ENCODE peak calls at places on chromosomes 13 and 19, in eight cellular contexts. C is activated CD8-positive, alpha-beta T cell treated with anti-CD3 and anti-CD28 coated beads, Interleukin-2, amount 10 ng/mL, durations not matched to agents 7 days and 5 days; A is AG08395; U is SK-N-MC; D is AG08396; K is activated T-cell treated with anti-CD3 and anti-CD28 coated beads, Interleukin-2, amount 50 U/mL, for 72 hours; R is astrocyte of the hippocampus; Y is cardiac fibroblast. W is an unnamed sample.

GRCh38 chr13:113425931-113426590 is 27.2 kb downstream of the ADPRHL1 start:
- DNase-seq in C (no peak), K (no peak), A (no peak), U (no peak), R (no peak), Y (no peak), D (no peak), W (peak)

GRCh38 chr13:87089391-87089790 is 581.8 kb upstream of the SLITRK5 start:
- DNase-seq in K (no peak), A (peak), R (peak), Y (peak), U (peak), C (no peak), D (peak), W (no peak)

GRCh38 chr13:24223341-24224231 is 63.1 kb downstream of the SPATA13 start:
- DNase-seq in C (no peak), R (no peak), Y (no peak), U (no peak), D (no peak), K (no peak), A (no peak), W (no peak)

GRCh38 chr13:110642291-110642981 is 27.1 kb downstream of the NAXD start:
- DNase-seq in A (no peak), D (no peak), R (no peak), U (no peak), C (no peak), Y (no peak), K (no peak), W (no peak)

GRCh38 chr19:56838930-56839664 is 1.4 kb downstream of the PEG3 start:
- DNase-seq in D (peak), R (peak), C (peak), U (peak), A (no peak), Y (peak), K (peak), W (peak)

GRCh38 chr13:50993371-50993770 is 83.8 kb downstream of the RNASEH2B start:
- DNase-seq in Y (no peak), A (no peak), U (no peak), K (no peak), C (no peak), D (no peak), R (no peak), W (no peak)

GRCh38 chr13:72383646-72384045 is 343.8 kb downstream of the MZT1 start:
- DNase-seq in R (no peak), K (no peak), U (no peak), D (no peak), A (no peak), C (no peak), Y (no peak), W (no peak)

GRCh38 chr13:109790951-109791605 is 4.7 kb upstream of the IRS2 start:
- DNase-seq in U (no peak), R (peak), C (peak), Y (peak), A (no peak), K (no peak), D (peak), W (no peak)

GRCh38 chr13:51689597-51689996 is 105.3 kb downstream of the WDFY2 start:
- DNase-seq in U (no peak), D (no peak), Y (peak), R (no peak), A (no peak), K (no peak), C (no peak), W (no peak)

GRCh38 chr19:15432629-15433518 is 14.1 kb upstream of the AKAP8L start:
- DNase-seq in U (no peak), R (peak), C (peak), D (peak), A (peak), K (peak), Y (peak), W (peak)

W was measured in Right ventricle myocardium superior.